ENCODE peak calls at places on chromosomes 5 and 9, in nine cellular contexts. J, O, H, I, P, F, E, Z and W are unnamed samples.

GRCh38 chr5:148033138-148033537 is 30.6 kb upstream of the SPINK5 start:
- DNase-seq in O (no peak), P (no peak), E (no peak), H (no peak), F (no peak), Z (no peak), I (no peak), J (no peak), W (no peak)

GRCh38 chr5:1673042-1673674 is 126.5 kb downstream of the MRPL36 start:
- DNase-seq in I (no peak), Z (no peak), E (no peak), O (no peak), H (no peak), J (no peak), P (no peak), F (no peak), W (no peak)

GRCh38 chr5:110790673-110791072 is 51.9 kb downstream of the SLC25A46 start:
- DNase-seq in H (no peak), F (no peak), Z (no peak), I (no peak), P (no peak), E (no peak), J (peak; percentile 26), O (peak; percentile 32), W (no peak)

GRCh38 chr5:1030801-1031271 is 22.2 kb downstream of the NKD2 start:
- DNase-seq in I (no peak), O (no peak), H (no peak), E (no peak), J (no peak), F (no peak), P (no peak), Z (no peak), W (no peak)

GRCh38 chr5:106959447-106959846 is 711.3 kb downstream of the EFNA5 start:
- DNase-seq in Z (no peak), I (no peak), H (peak; percentile 13), F (no peak), O (no peak), P (no peak), E (no peak), J (no peak), W (no peak)

GRCh38 chr5:14453486-14453885 is 128.1 kb upstream of the OTULINL start:
- DNase-seq in E (no peak), J (no peak), O (no peak), H (no peak), Z (no peak), F (no peak), I (no peak), P (no peak), W (no peak)

GRCh38 chr5:34669931-34670516 is 13.9 kb downstream of the RAI14 start:
- DNase-seq in P (no peak), J (no peak), F (no peak), H (no peak), I (no peak), O (no peak), Z (no peak), E (no peak), W (no peak)

GRCh38 chr9:71446499-71447411 is 321.6 kb downstream of the CEMIP2 start:
- DNase-seq in E (peak; percentile 55), H (no peak), Z (no peak), J (peak; percentile 21), P (peak; percentile 65), O (peak; percentile 65), F (peak; percentile 31), I (no peak), W (peak; percentile 49)

GRCh38 chr9:93902780-93903655 is 52.1 kb downstream of the BARX1 start:
- DNase-seq in E (no peak), I (no peak), J (no peak), H (no peak), P (no peak), F (no peak), Z (no peak), O (no peak), W (no peak)

GRCh38 chr5:172696171-172696849 is 55.2 kb downstream of the NEURL1B start:
- DNase-seq in O (no peak), E (no peak), P (no peak), H (no peak), Z (peak; percentile 77), F (no peak), I (no peak), J (no peak), W (no peak)

GRCh38 chr9:111039203-111039907 is 1.1 kb upstream of the LPAR1 start:
- DNase-seq in H (peak; percentile 23), P (peak; percentile 45), Z (no peak), E (peak; percentile 61), I (no peak), O (no peak), F (no peak), J (no peak), W (no peak)